ENCODE peak calls at places on chromosomes 4 and X, in four cellular contexts. T is GM20000, I is lung, C is uterus. L is an unnamed sample.

GRCh38 chr4:17817027-17817426 is 6.2 kb downstream of the NCAPG start:
- DNase-seq in C (no peak), T (peak), I (no peak), L (peak)

GRCh38 chr4:177272007-177272406 is 37.7 kb upstream of the NEIL3 start:
- DNase-seq in T (no peak), I (no peak), C (no peak), L (no peak)

GRCh38 chr4:102449751-102450352 is 51.3 kb upstream of the NFKB1 start:
- DNase-seq in T (peak), C (no peak), I (peak), L (peak)

GRCh38 chr4:159060161-159060560 is 42.7 kb upstream of the RAPGEF2 start:
- DNase-seq in I (no peak), T (no peak), C (no peak), L (no peak)

GRCh38 chrX:120367390-120368100 is 5.7 kb downstream of the ATP1B4 start:
- DNase-seq in I (no peak), C (no peak), T (no peak), L (no peak)

GRCh38 chr4:47705326-47705981 is 132.4 kb downstream of the CORIN start:
- DNase-seq in T (peak), C (no peak), I (no peak), L (peak)

GRCh38 chr4:56220261-56220660 is 167.0 kb downstream of the AASDH start:
- DNase-seq in I (no peak), T (no peak), C (no peak), L (no peak)

GRCh38 chrX:74500067-74500466 is 78.8 kb downstream of the SLC16A2 start:
- DNase-seq in I (no peak), T (no peak), C (no peak), L (no peak)

GRCh38 chr4:51853027-51853682 is 10.2 kb downstream of the DCUN1D4 start:
- DNase-seq in I (no peak), T (no peak), C (no peak), L (no peak)

GRCh38 chrX:46531442-46531841 is 13.8 kb downstream of the ZNF674 start:
- DNase-seq in I (no peak), C (no peak), T (no peak), L (no peak)

GRCh38 chr4:20256381-20256881 is 4.7 kb downstream of the SLIT2 start:
- DNase-seq in I (no peak), C (no peak), T (no peak), L (no peak)

GRCh38 chr4:61795998-61796397 is 595.9 kb downstream of the ADGRL3 start:
- DNase-seq in T (no peak), C (no peak), I (no peak), L (no peak)

GRCh38 chr4:56077676-56078075 is 128.9 kb downstream of the CEP135 start:
- DNase-seq in I (no peak), T (no peak), C (no peak), L (no peak)

GRCh38 chrX:130110379-130111219 is at the start of gene ELF4:
- DNase-seq in C (peak), T (peak), I (no peak), L (peak)

GRCh38 chr4:89294583-89295244 is 12.9 kb downstream of the GPRIN3 start:
- DNase-seq in I (no peak), C (no peak), T (peak), L (peak)

GRCh38 chrX:40573763-40574162 is 7.0 kb upstream of the ATP6AP2 start:
- DNase-seq in T (no peak), C (no peak), I (no peak), L (no peak)

GRCh38 chrX:155259752-155260151 is 4.5 kb downstream of the RAB39B start:
- DNase-seq in I (no peak), C (no peak), T (no peak), L (no peak)

GRCh38 chr4:174023641-174024040 is 259.8 kb downstream of the FBXO8 start:
- DNase-seq in I (no peak), C (no peak), T (no peak), L (no peak)

GRCh38 chr4:40912455-40913055 is 162.8 kb downstream of the NSUN7 start:
- DNase-seq in C (no peak), T (no peak), I (no peak), L (no peak)

GRCh38 chr4:32470087-32470585 is 1750.0 kb downstream of the PCDH7 start:
- DNase-seq in T (no peak), I (no peak), C (no peak), L (no peak)

GRCh38 chr4:20992002-20992401 is 291.7 kb downstream of the PACRGL start:
- DNase-seq in C (no peak), T (no peak), I (no peak), L (no peak)

GRCh38 chr4:113772319-113772718 is 10.8 kb upstream of the CAMK2D start:
- DNase-seq in I (no peak), C (no peak), T (no peak), L (no peak)
- TF ChIP-seq CTCF in I (no peak), C (no peak), T (no peak), L (no peak)

DNA sequence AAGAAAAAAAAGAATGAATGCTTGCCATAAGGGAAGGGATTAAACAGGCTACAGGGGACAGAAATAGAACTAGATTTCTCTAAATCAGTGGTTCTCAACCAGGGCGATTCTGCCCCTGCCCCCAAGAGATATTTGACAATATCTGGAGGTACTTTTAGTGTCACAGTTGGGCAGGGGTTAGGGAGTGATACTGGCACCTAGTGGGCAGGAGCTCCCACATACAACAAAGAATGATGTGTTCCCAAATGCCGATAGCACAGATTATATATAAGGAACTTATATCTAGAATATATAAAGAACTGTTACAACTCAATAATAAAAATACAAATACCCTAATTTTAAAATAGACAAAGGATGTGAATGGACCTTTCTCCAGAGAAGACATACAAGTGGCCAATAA is 14.7 kb downstream of the S100G start:
- DNase-seq in T (no peak), I (no peak), C (no peak), L (no peak)
- TF ChIP-seq CTCF in T (no peak), I (no peak), C (no peak), L (no peak)

DNA sequence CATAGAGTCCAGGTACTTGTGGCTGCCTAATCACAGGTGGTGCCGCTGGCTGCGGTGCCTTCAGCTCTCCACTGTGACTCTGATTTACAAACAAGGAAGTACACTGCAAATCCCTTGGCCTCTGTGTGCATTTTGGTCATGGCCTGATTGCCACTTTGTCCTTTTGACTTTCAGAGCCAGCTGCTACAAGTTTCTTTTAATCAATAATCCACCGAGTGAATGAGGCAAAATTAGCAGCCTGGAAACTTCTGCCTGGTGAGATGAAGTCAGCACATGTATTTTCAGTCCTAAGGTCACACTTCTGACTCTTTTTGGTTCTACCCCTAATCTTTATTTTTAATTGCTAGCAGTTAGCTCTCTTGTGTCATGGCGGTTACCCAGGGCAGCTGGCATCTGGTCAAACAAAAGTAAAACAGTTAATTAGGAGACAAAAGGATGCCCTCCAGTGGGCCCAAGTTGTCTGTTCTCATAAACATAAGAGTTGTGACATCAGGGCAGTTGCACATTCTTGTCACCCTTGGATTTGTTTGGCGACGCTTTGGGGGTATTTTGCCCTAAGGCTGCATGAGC is 62.3 kb upstream of the LNX1 start:
- DNase-seq in I (no peak), C (no peak), T (no peak), L (peak)
- TF ChIP-seq CTCF in I (no peak), C (no peak), T (no peak), L (no peak)

GRCh38 chr4:10526431-10527222 is 69.4 kb upstream of the ZNF518B start:
- DNase-seq in I (no peak), C (no peak), T (no peak), L (no peak)
- TF ChIP-seq CTCF in I (no peak), C (no peak), T (no peak), L (no peak)

DNA sequence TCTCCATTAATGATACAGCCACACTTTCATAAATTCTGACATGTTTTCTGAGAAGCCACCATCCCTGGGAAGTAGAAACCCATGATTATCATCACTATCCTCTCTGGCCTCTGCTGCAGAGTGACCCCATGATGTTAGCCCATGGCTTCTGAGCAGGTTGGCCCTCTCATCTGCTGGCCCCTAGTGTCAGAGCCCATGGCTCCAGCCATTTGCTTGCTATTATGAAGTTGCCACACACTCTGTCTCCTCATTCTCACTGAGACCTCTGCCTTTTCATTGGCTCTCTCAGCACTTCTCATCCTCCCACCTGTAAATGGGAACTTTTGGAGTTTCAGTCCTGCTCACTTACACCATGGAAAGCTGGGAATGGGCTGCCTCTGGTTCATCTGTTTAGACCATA is 192.7 kb downstream of the GASK1B start:
- DNase-seq in C (no peak), I (no peak), T (no peak), L (no peak)
- TF ChIP-seq CTCF in C (no peak), I (no peak), T (no peak), L (no peak)

GRCh38 chr4:152107736-152108500 is 347.1 kb upstream of the GATB start:
- DNase-seq in C (no peak), I (no peak), T (no peak), L (no peak)

GRCh38 chr4:152104846-152105462 is 344.1 kb upstream of the GATB start:
- DNase-seq in T (no peak), C (no peak), I (no peak), L (no peak)

GRCh38 chr4:152104286-152104685 is 343.5 kb upstream of the GATB start:
- DNase-seq in T (no peak), I (no peak), C (no peak), L (no peak)

GRCh38 chr4:152106113-152106763 is 345.4 kb upstream of the GATB start:
- DNase-seq in I (peak), C (peak), T (no peak), L (no peak)

DNA sequence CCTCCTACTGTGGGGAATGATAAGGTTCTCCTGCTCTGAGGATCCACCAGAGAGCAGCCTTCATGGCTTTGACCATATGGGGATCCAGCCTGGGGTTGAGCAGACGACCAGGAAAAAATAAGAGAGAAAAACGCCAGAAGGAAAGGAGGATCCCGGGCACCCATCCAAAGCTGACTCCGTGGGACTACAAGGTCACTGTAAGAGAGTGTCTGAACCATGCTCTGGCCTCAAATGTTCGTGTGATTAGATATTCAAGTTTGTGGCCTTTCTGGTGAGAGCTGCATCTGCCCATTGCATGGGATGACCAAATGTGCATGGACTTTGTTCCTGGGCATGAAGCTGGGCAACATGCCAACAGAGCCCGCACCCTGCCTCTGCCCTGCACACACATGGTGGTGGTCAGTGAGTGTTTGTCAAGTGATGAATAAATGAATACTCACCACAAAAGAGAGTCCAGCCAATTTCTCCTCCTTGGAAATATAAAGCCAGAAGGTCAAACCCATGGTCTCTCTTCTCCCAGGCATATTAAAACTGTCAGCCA is 346.0 kb upstream of the GATB start:
- DNase-seq in I (no peak), T (no peak), C (no peak), L (no peak)
- TF ChIP-seq CTCF in I (no peak), T (no peak), C (no peak), L (no peak)

GRCh38 chrX:68238568-68238967 is 194.7 kb downstream of the OPHN1 start:
- DNase-seq in T (no peak), I (no peak), C (no peak), L (no peak)
- TF ChIP-seq CTCF in T (no peak), I (no peak), C (no peak), L (peak)

L was measured in GM13977.